ENCODE peak calls at places on chromosomes 13 and 19, in six cellular contexts. B, W, U, C, K and L are unnamed samples.
A peak's percentile ranks its signal among the peaks of the same experiment; 100 is the strongest.

GRCh38 chr13:24709186-24709913 is 29.1 kb downstream of the ATP12A start:
- DNase-seq in B (no peak), W (no peak), U (no peak), C (no peak), K (no peak), L (no peak)

GRCh38 chr19:18520848-18521691 is 800 bp downstream of the ELL start:
- DNase-seq in B (peak; percentile 33), W (no peak), U (no peak), C (no peak), K (peak; percentile 41), L (no peak)

GRCh38 chr19:7926021-7926726 is at the start of gene CTXN1:
- DNase-seq in B (peak; percentile 71), W (peak; percentile 74), U (peak; percentile 45), C (peak; percentile 48), K (peak; percentile 71), L (peak; percentile 72)

GRCh38 chr19:3880471-3881271 is at the start of gene ATCAY:
- DNase-seq in B (no peak), W (no peak), U (no peak), C (peak; percentile 81), K (no peak), L (no peak)

GRCh38 chr13:106796280-106797047 is 228.5 kb upstream of the ARGLU1 start:
- DNase-seq in B (no peak), W (no peak), U (no peak), C (no peak), K (no peak), L (no peak)

GRCh38 chr13:114024603-114025431 is 50.9 kb upstream of the C13orf46 start:
- DNase-seq in B (no peak), W (no peak), U (no peak), C (no peak), K (no peak), L (no peak)

GRCh38 chr13:81409284-81409683 is 1068.4 kb upstream of the SPRY2 start:
- DNase-seq in B (no peak), W (no peak), U (no peak), C (no peak), K (no peak), L (no peak)

GRCh38 chr19:16153582-16154336 is 10.3 kb downstream of the HSH2D start:
- DNase-seq in B (no peak), W (no peak), U (peak; percentile 42), C (no peak), K (no peak), L (no peak)

GRCh38 chr19:44748426-44749254 is at the start of gene BCL3:
- DNase-seq in B (peak; percentile 59), W (peak; percentile 86), U (peak; percentile 89), C (no peak), K (peak; percentile 82), L (peak; percentile 73)

GRCh38 chr13:99630269-99630898 is 129.1 kb downstream of the TM9SF2 start:
- DNase-seq in B (no peak), W (no peak), U (no peak), C (no peak), K (no peak), L (no peak)

GRCh38 chr13:107822006-107822405 is 393.3 kb downstream of the LIG4 start:
- DNase-seq in B (peak; percentile 33), W (no peak), U (no peak), C (no peak), K (no peak), L (no peak)

GRCh38 chr19:8663920-8664670 is 33.7 kb downstream of the NFILZ start:
- DNase-seq in B (no peak), W (no peak), U (no peak), C (no peak), K (no peak), L (no peak)